ENCODE peak calls at places on chromosomes 4 and X, in four cellular contexts. K is CD8-positive, alpha-beta T cell; M is fibroblast of mammary gland; F is fibroblast of the aortic adventitia. O is an unnamed sample.

GRCh38 chrX:101415180-101416130 is 7.4 kb downstream of the HNRNPH2 start:
- DNase-seq in M (peak; percentile 89), F (peak; percentile 92), K (peak; percentile 11), O (peak; percentile 88)

GRCh38 chr4:26308573-26308972 is 12.2 kb upstream of the RBPJ start:
- DNase-seq in M (no peak), F (no peak), K (no peak), O (no peak)

GRCh38 chrX:27619975-27620374 is 29.8 kb downstream of the DCAF8L2 start:
- DNase-seq in F (peak; percentile 25), K (no peak), M (peak; percentile 7), O (peak; percentile 56)

GRCh38 chr4:157265281-157265680 is 44.8 kb downstream of the GRIA2 start:
- DNase-seq in M (peak; percentile 53), K (no peak), F (no peak), O (peak; percentile 7)

GRCh38 chr4:78568640-78569261 is 17.2 kb downstream of the ANXA3 start:
- DNase-seq in M (peak; percentile 28), F (peak; percentile 81), K (no peak), O (peak; percentile 35)

GRCh38 chr4:139522457-139522856 is 33.6 kb downstream of the SETD7 start:
- DNase-seq in K (no peak), F (no peak), M (no peak), O (no peak)

GRCh38 chr4:38082424-38083374 is 122.5 kb downstream of the PTTG2 start:
- DNase-seq in M (peak; percentile 97), F (peak; percentile 86), K (no peak), O (peak; percentile 67)

GRCh38 chr4:156968479-156968984 is 3.1 kb downstream of the PDGFC start:
- DNase-seq in K (no peak), M (peak; percentile 85), F (peak; percentile 89), O (peak; percentile 87)

GRCh38 chr4:41134581-41134980 is 79.8 kb downstream of the APBB2 start:
- DNase-seq in F (peak; percentile 46), M (no peak), K (no peak), O (no peak)

GRCh38 chrX:69279234-69279633 is 114.0 kb upstream of the PJA1 start:
- DNase-seq in F (no peak), M (no peak), K (no peak), O (no peak)
- TF ChIP-seq CTCF in F (no peak), M (no peak), K (no peak), O (no peak)

GRCh38 chrX:10579753-10580060 is 40.7 kb downstream of the MID1 start:
- DNase-seq in M (peak; percentile 66), K (no peak), F (peak; percentile 49), O (peak; percentile 54)

GRCh38 chrX:10579018-10579752 is 41.2 kb downstream of the MID1 start:
- DNase-seq in F (peak; percentile 80), M (peak; percentile 89), K (no peak), O (peak; percentile 81)

GRCh38 chrX:10574663-10575062 is 45.7 kb downstream of the MID1 start:
- DNase-seq in M (peak; percentile 69), F (peak; percentile 51), K (no peak), O (no peak)

GRCh38 chrX:10577863-10578262 is 42.5 kb downstream of the MID1 start:
- DNase-seq in M (peak; percentile 10), K (no peak), F (peak; percentile 56), O (no peak)

DNA sequence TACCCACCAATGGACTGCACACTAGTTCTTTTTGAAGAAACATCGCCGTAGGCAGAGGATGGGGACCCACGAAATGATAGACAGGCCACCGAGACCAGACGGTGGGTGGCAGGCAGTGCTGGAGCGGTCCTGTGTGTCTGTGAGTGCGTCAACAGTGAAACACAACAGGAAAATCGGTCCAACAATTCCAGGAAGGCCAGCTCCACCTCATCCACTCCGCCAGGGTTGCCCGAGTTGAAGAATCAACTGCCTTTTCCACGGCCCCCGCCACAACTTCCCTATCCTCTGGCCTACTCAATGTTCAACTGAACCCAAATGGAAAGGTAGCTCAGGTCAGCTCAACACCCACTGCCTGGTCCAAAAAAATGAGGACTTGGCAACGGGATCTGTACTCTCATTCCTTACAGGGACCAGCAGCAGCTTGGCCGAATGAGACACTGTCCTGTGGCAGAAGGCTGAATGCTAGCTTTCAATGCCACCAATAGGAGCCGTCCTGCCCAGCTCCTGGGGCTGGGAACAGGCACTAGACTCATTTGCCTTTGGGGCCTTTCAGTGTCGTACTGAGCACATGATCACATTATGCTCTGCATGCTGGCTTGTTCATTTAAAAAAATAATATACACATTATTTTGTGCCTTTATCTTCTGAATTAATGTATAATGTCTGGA is 43.5 kb downstream of the MID1 start:
- DNase-seq in K (no peak), F (no peak), M (no peak), O (no peak)
- H3K4me3 ChIP-seq in K (no peak overlapping the region), F (no peak overlapping the region), M (no peak overlapping the region), O (no peak overlapping the region)

DNA sequence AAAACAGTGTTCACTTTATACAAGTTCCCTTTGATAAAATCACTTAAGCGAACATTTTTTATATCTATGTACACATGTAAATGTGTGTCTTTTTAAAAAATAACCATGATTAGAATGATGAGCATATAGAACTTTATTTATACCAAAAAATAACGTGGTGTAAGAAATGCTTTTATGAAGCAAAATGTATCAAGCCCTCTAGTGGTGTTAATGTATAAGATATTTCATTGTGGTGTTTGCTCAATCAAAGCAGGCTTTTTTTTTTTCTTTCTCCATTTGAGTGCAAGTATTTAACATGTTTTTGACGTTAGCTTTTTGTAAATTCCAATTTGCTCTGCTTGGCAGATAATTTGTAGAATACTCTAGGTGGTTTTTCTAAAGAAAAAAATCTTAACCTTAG is 2092.4 kb upstream of the TENM3 start:
- DNase-seq in F (no peak), K (no peak), M (no peak), O (no peak)
- TF ChIP-seq CTCF in F (no peak), K (no peak), M (peak; percentile 18), O (peak; percentile 3)

GRCh38 chrX:75784689-75785491 is at the start of gene MAGEE2:
- DNase-seq in K (no peak), F (no peak), M (no peak), O (no peak)
- H3K4me3 ChIP-seq in K (peak within 1 kb of the TSS; percentile 35), F (no peak within 1 kb of the TSS), M (no peak within 1 kb of the TSS), O (no peak within 1 kb of the TSS)

GRCh38 chrX:66408507-66408906 is 230.4 kb downstream of the EDA2R start:
- DNase-seq in F (no peak), M (no peak), K (no peak), O (no peak)
- TF ChIP-seq CTCF in F (peak; percentile 7), M (no peak), K (peak; percentile 19), O (no peak)

DNA sequence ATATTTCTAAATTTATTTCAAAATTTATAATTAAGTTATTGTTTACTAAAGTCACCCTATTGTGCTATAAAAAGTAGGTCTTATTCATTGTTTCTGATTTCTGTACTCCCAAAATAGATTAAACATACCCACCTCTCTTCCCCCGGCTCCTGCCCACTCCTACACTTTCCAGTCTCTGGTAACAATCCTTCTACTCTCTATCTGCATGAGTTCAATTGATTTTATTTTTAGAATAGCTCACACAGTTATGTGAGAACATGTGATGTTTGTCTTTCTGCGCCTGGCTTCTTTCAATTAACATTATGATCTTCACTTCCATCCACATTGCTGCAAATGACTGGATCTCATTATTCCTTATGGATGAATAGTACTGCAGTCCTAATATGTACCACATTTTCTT is 269.3 kb downstream of the ACTRT1 start:
- DNase-seq in M (no peak), K (no peak), F (no peak), O (no peak)
- H3K4me3 ChIP-seq in M (no peak overlapping the region), K (no peak overlapping the region), F (no peak overlapping the region), O (no peak overlapping the region)

GRCh38 chr4:102610007-102610406 is 108.8 kb downstream of the NFKB1 start:
- DNase-seq in F (no peak), K (no peak), M (peak; percentile 24), O (peak; percentile 37)
- TF ChIP-seq CTCF in F (peak; percentile 35), K (no peak), M (peak; percentile 47), O (peak; percentile 39)

DNA sequence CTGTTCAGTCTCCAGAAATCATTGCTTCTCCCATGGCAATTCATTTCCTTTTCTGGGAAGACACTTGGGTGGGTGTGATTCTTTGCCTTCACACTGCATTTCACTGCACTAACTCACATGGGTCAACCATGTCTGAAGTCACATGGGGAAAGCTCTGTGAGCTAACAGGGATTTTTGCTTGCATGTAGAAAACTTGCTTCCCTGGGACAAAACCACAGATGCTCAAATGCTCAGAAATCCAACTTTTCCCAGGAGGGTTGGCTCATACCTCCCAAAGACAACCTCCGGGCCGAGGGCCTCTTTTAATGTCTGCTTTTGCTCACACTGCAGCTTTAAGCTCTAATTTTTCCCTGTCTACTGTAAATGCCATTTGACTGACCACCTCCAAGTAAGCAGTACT is 1695.2 kb downstream of the STIM2 start:
- DNase-seq in M (peak; percentile 87), K (no peak), F (peak; percentile 22), O (peak; percentile 4)
- H3K4me3 ChIP-seq in M (no peak overlapping the region), K (no peak overlapping the region), F (no peak overlapping the region), O (no peak overlapping the region)

DNA sequence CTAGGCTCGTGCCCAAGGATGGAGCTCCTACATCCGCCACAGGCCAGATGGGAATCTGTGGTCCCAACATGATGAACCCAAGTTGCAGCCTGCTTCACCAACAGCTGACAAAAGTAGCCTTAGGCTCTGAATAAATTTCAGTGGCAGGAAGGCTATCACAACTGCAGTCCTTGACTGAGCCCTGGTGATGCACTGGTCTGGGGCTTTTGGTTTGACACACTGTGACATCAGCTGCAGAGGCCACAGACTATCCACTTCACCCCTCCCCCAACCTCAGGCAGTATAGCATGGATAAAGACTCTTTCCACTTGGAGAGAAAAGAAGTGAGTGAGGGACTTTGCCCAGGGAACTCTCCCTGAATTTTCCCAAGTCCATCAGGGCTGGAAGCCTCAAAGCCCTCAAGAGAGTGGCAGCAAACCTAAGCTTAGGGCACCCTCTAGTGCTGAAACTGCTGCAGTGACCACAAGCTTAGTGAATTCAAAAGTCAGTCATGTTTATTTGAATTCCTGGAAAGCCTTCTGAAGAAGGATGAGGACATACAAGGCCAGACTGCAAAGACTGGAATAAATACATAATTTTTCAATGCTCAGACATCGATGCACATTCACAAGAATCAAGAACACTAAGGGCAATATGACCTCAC is 135.0 kb upstream of the TENT5D start:
- DNase-seq in M (peak; percentile 34), F (peak; percentile 40), K (no peak), O (peak; percentile 28)
- TF ChIP-seq CTCF in M (peak; percentile 54), F (peak; percentile 46), K (no peak), O (peak; percentile 31)

O was measured in fibroblast of pulmonary artery.